ENCODE peak calls at places on chromosomes 7 and 10, in four cellular contexts. D, W, R and S are unnamed samples.

GRCh38 chr10:3154661-3155060 is 17.9 kb downstream of the PITRM1 start:
- DNase-seq in W (no peak), D (no peak), R (no peak), S (no peak)

GRCh38 chr10:35043796-35044344 is 46.3 kb downstream of the CUL2 start:
- DNase-seq in R (no peak), W (no peak), D (no peak), S (no peak)

GRCh38 chr10:77889277-77889903 is 37.2 kb downstream of the DLG5 start:
- DNase-seq in D (no peak), W (no peak), R (no peak), S (no peak)

GRCh38 chr7:29123611-29124190 is 22.6 kb downstream of the CPVL start:
- DNase-seq in R (no peak), W (no peak), D (no peak), S (no peak)

GRCh38 chr7:103065666-103066065 is 8.9 kb downstream of the FBXL13 start:
- DNase-seq in R (no peak), D (peak; percentile 7), W (peak; percentile 49), S (peak; percentile 60)

GRCh38 chr7:134425777-134426176 is 33.1 kb downstream of the AKR1B1 start:
- DNase-seq in D (no peak), R (no peak), W (no peak), S (no peak)

GRCh38 chr7:18125536-18125935 is 97.9 kb upstream of the PRPS1L1 start:
- DNase-seq in D (no peak), R (no peak), W (peak; percentile 13), S (no peak)

GRCh38 chr7:351256-351655 is 61.3 kb downstream of the FOXL3 start:
- DNase-seq in D (peak; percentile 62), W (no peak), R (no peak), S (no peak)

GRCh38 chr10:15168296-15168780 is at the start of gene NMT2:
- DNase-seq in D (peak; percentile 85), W (no peak), R (no peak), S (peak; percentile 86)